ENCODE peak calls at places on chromosomes 11 and 22, in six cellular contexts. U is endothelial cell, G is lower leg skin, F is neural crest cell, X is fibroblast of pulmonary artery, P is cardiac muscle cell. S is an unnamed sample.
A peak's percentile ranks its signal among the peaks of the same experiment; 100 is the strongest.

GRCh38 chr11:96238563-96239166 is 104.3 kb downstream of the MAML2 start:
- DNase-seq in U (no peak), G (no peak), F (no peak), X (no peak), P (no peak), S (no peak)

GRCh38 chr11:96376796-96377195 is 12.9 kb downstream of the CCDC82 start:
- DNase-seq in U (no peak), G (no peak), F (no peak), X (no peak), P (no peak), S (no peak)

GRCh38 chr11:6900327-6900999 is 8.2 kb upstream of the OR2D2 start:
- DNase-seq in U (no peak), G (no peak), F (no peak), X (peak; percentile 8), P (no peak), S (no peak)

GRCh38 chr11:61067782-61068181 is 34.5 kb upstream of the CD5 start:
- DNase-seq in U (no peak), G (no peak), F (no peak), X (no peak), P (no peak), S (no peak)

GRCh38 chr11:35944503-35945136 is 758 bp downstream of the LDLRAD3 start:
- DNase-seq in U (no peak), G (no peak), F (no peak), X (peak; percentile 27), P (peak; percentile 15), S (no peak)

GRCh38 chr11:109362059-109362458 is 59.9 kb upstream of the C11orf87 start:
- DNase-seq in U (no peak), G (no peak), F (no peak), X (no peak), P (no peak), S (no peak)

GRCh38 chr11:32109596-32109995 is 18.7 kb downstream of the RCN1 start:
- DNase-seq in U (no peak), G (no peak), F (no peak), X (no peak), P (no peak), S (no peak)

GRCh38 chr22:23553438-23553837 is 26.7 kb downstream of the IGLL1 start:
- DNase-seq in U (no peak), G (no peak), F (no peak), X (no peak), P (no peak), S (no peak)

GRCh38 chr22:50242406-50242949 is 2.3 kb downstream of the TUBGCP6 start:
- DNase-seq in U (no peak), G (no peak), F (no peak), X (no peak), P (no peak), S (no peak)

GRCh38 chr11:65560555-65561418 is 2.6 kb upstream of the LTBP3 start:
- DNase-seq in U (no peak), G (no peak), F (no peak), X (peak; percentile 61), P (peak; percentile 57), S (no peak)

GRCh38 chr11:27158763-27159679 is 118.4 kb downstream of the BBOX1 start:
- DNase-seq in U (peak; percentile 52), G (peak; percentile 45), F (peak; percentile 38), X (peak; percentile 89), P (peak; percentile 71), S (peak; percentile 53)

GRCh38 chr11:38159038-38159437 is 1561.0 kb upstream of the RAG2 start:
- DNase-seq in U (no peak), G (no peak), F (no peak), X (no peak), P (no peak), S (no peak)

GRCh38 chr11:72813740-72814138 is 472 bp upstream of the ATG16L2 start:
- DNase-seq in U (no peak), G (no peak), F (no peak), X (peak; percentile 75), P (peak; percentile 86), S (peak; percentile 86)

GRCh38 chr22:31081963-31082605 is 966 bp downstream of the SMTN start:
- DNase-seq in U (no peak), G (no peak), F (no peak), X (no peak), P (no peak), S (no peak)

GRCh38 chr22:23203452-23204124 is 23.3 kb downstream of the BCR start:
- DNase-seq in U (no peak), G (no peak), F (no peak), X (no peak), P (no peak), S (no peak)

GRCh38 chr11:13446444-13446843 is 16.6 kb downstream of the BTBD10 start:
- DNase-seq in U (no peak), G (no peak), F (no peak), X (peak; percentile 48), P (no peak), S (no peak)

GRCh38 chr22:34308101-34308500 is 387.8 kb upstream of the LARGE1 start:
- DNase-seq in U (no peak), G (no peak), F (no peak), X (no peak), P (no peak), S (no peak)

GRCh38 chr11:92738281-92738680 is 231.2 kb upstream of the MTNR1B start:
- DNase-seq in U (no peak), G (no peak), F (no peak), X (peak; percentile 5), P (no peak), S (no peak)

DNA sequence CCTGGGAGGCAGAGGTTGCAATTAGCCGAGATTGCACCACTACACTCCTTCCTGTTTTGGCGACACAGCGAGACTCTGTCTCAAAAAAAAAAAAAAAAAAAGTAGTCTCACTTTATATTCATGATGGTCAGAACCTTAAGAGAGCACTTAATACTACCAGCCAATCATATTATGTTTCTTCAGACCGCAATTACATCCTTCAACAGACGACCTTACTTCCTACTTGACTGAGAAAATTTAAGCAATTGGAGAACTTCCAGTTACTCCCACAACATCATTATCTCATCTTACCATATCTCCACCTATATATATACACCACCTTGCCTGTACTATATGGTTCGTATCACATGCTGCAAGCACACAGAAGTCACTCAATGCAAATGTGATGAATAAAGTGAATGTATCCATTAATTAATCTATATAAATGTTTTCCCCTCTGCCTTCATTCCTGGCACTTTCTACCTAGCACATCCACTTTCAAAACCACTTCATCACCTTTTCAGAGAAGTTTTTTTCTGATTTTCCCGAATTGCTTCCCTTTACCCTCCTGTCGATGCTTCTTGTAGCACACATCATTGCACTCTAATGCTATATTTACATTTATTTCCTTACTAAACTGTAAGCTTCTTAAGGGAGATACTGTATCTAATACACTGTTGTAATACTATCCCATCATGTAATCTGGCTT is 13.8 kb downstream of the ATP5MG start:
- DNase-seq in U (no peak), G (no peak), F (no peak), X (no peak), P (no peak), S (no peak)
- TF ChIP-seq CTCF in U (no peak), G (no peak), F (no peak), X (no peak), P (no peak), S (no peak)

DNA sequence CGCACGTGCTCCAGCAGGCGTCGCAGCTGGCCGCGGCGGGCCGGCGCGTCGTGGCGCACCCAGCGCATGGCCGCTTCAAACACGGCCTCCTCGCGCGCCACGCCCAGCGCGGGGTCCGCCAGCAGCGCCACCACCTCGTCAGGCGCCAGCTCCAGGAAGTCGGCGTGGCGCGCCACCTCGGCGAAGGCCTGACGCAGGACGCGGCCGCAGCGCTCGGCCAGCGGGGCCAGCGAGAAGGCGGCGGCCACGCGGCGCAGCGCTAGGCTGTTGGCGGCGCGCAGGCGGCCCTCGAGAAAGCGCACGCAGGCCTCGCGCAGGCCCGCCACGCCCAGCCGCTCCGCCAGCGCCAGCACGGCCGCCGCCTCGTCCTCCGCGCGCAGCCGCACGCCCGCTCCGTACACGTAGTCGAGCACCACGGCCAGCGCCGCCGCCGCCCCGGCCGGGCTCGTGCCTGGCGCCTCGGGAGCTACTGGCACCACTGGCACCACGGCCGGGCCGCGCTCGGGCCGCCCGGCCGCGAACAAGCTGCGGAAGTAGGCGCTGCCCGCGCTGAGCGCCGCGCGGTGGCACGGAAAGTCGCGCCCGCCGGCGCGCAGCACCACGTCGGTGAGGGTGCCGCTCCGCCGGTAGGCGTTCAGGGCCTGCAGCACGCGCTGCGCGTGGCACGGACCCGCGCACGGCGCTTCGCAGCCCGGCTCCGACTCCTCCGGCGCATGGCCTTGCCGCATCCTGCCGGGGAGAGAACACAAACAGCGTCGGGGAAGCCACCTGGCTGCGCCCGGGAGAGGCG is 2.9 kb downstream of the KLHL35 start:
- DNase-seq in U (peak; percentile 66), G (no peak), F (peak; percentile 48), X (peak; percentile 70), P (peak; percentile 83), S (peak; percentile 66)
- TF ChIP-seq CTCF in U (no peak), G (no peak), F (no peak), X (no peak), P (no peak), S (no peak)

DNA sequence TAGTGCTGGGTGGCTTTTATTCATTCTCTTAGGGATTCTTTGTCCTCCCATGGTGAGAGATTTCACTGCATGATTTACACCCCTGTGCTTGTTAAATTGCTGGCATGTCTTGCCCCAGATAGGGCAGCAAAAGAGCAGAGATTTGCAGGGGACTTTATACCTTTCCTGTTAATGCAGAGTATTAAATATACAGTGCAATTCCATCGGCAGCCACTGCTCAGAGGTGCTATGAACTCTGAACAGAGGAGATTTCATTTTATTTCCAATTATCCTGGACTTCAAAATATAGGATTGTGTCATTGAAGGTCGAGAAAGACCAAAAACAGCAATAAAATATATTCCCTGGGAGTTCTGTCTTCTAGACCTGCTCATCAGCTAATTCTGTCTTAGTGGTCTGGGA is 263.4 kb upstream of the NCAM1 start:
- DNase-seq in U (no peak), G (no peak), F (no peak), X (no peak), P (no peak), S (no peak)
- TF ChIP-seq CTCF in U (peak; percentile 46), G (no peak), F (peak; percentile 48), X (no peak), P (no peak), S (no peak)

GRCh38 chr11:763073-763463 is 14.2 kb downstream of the GATD1 start:
- DNase-seq in U (no peak), G (no peak), F (no peak), X (no peak), P (no peak), S (peak; percentile 57)

GRCh38 chr11:763549-764321 is 13.6 kb downstream of the GATD1 start:
- DNase-seq in U (no peak), G (no peak), F (no peak), X (no peak), P (no peak), S (no peak)

GRCh38 chr11:761526-762108 is 14.4 kb downstream of the TALDO1 start:
- DNase-seq in U (no peak), G (no peak), F (no peak), X (no peak), P (no peak), S (no peak)

GRCh38 chr11:764322-765024 is 12.8 kb downstream of the GATD1 start:
- DNase-seq in U (no peak), G (no peak), F (no peak), X (no peak), P (no peak), S (no peak)

DNA sequence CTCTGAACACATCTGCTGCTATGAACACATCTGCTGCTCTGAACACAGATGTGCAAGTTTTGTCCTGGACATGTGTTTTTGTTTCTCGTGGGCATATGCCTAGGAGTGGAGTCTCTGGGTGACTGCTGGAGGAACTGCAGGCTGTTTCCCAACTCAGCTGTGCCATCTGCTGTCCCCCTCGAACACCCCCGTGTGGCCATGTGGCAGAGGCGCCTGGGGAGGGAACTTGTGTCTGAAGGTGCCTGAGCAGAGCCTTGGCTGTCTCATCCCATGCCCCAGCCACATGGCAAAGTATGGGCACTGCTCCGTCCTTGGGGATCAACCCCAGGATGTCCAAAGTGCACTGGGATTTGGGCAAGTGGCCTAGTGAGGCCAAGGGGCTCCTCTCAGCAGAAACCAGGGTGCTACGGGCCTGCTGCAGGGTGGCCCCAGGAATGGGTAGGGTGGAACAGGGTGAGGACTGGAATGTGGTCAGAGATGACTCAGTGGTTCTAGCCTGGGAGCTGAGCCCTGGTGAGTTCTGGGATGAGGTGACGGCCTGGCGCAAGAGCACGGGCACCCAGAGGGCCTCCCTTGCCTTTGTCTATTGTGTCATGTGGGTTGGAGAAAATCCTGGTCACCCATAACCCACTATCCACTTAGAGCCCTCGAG is 14.7 kb downstream of the GATD1 start:
- DNase-seq in U (no peak), G (no peak), F (no peak), X (peak; percentile 66), P (no peak), S (peak; percentile 77)
- TF ChIP-seq CTCF in U (no peak), G (no peak), F (peak; percentile 26), X (no peak), P (peak; percentile 3), S (peak; percentile 57)